ENCODE peak calls at places on chromosomes 13 and 19, in six cellular contexts. N is effector memory CD4-positive, alpha-beta T cell; U is prostate gland; Y is uterus; V is lower lobe of right lung; B is pancreas. D is an unnamed sample. For H3K4me1, the result is how much of the 10 kb centered on the place peaks cover.

GRCh38 chr13:21025539-21025938 is 35.8 kb downstream of the LATS2 start:
- DNase-seq in N (no peak), U (no peak), Y (no peak), V (no peak), B (no peak), D (no peak)

GRCh38 chr19:3752492-3752891 is 9.0 kb downstream of the APBA3 start:
- DNase-seq in N (no peak), U (no peak), Y (no peak), V (no peak), B (no peak), D (no peak)

GRCh38 chr19:37920591-37921450 is 13.8 kb downstream of the SIPA1L3 start:
- DNase-seq in N (no peak), U (no peak), Y (no peak), V (no peak), B (peak), D (no peak)

GRCh38 chr13:92886535-92887098 is 340.0 kb upstream of the GPC6 start:
- DNase-seq in N (no peak), U (no peak), Y (no peak), V (no peak), B (no peak), D (no peak)

GRCh38 chr19:55206664-55207500 is 2.4 kb downstream of the PTPRH start:
- DNase-seq in N (no peak), U (no peak), Y (peak), V (peak), B (peak), D (no peak)

GRCh38 chr13:28558126-28558525 is 63.2 kb upstream of the FLT1 start:
- DNase-seq in N (no peak), U (no peak), Y (no peak), V (no peak), B (no peak), D (no peak)

GRCh38 chr13:32264407-32264806 is 50.8 kb downstream of the ZAR1L start:
- DNase-seq in N (no peak), U (no peak), Y (peak), V (no peak), B (no peak), D (no peak)

GRCh38 chr19:8537099-8537498 is 23.1 kb upstream of the ZNF414 start:
- DNase-seq in N (no peak), U (no peak), Y (no peak), V (no peak), B (no peak), D (no peak)

GRCh38 chr19:35344511-35345031 is 3.1 kb upstream of the FFAR1 start:
- DNase-seq in N (no peak), U (no peak), Y (no peak), V (peak), B (no peak), D (no peak)

GRCh38 chr13:97537110-97537509 is 103.1 kb downstream of the RAP2A start:
- DNase-seq in N (no peak), U (no peak), Y (no peak), V (no peak), B (no peak), D (no peak)

GRCh38 chr13:43516401-43516826 is 270.4 kb downstream of the ENOX1 start:
- DNase-seq in N (no peak), U (peak), Y (peak), V (no peak), B (no peak), D (no peak)

GRCh38 chr19:33868821-33869412 is 72.2 kb downstream of the KCTD15 start:
- DNase-seq in N (no peak), U (peak), Y (peak), V (no peak), B (no peak), D (no peak)

GRCh38 chr19:54431255-54431838 is 16.1 kb downstream of the TTYH1 start:
- DNase-seq in N (no peak), U (peak), Y (no peak), V (peak), B (peak), D (no peak)

GRCh38 chr13:27556109-27556508 is 64.2 kb downstream of the LNX2 start:
- DNase-seq in N (no peak), U (no peak), Y (no peak), V (no peak), B (no peak), D (no peak)

GRCh38 chr13:47904891-47905290 is 96.2 kb downstream of the SUCLA2 start:
- DNase-seq in N (no peak), U (no peak), Y (no peak), V (no peak), B (no peak), D (no peak)

GRCh38 chr13:47408546-47409319 is 511.9 kb upstream of the HTR2A start:
- DNase-seq in N (no peak), U (no peak), Y (no peak), V (no peak), B (no peak), D (no peak)

GRCh38 chr19:33273065-33273736 is 29.1 kb downstream of the CEBPA start:
- DNase-seq in N (no peak), U (no peak), Y (no peak), V (no peak), B (no peak), D (no peak)

GRCh38 chr19:47755762-47756626 is 10.6 kb downstream of the NOP53 start:
- DNase-seq in N (no peak), U (no peak), Y (no peak), V (no peak), B (no peak), D (no peak)

GRCh38 chr19:1253514-1254080 is 5.2 kb downstream of the MIDN start:
- DNase-seq in N (no peak), U (peak), Y (no peak), V (no peak), B (no peak), D (no peak)

GRCh38 chr19:49113762-49114629 is at the start of gene LIN7B:
- DNase-seq in N (peak), U (peak), Y (peak), V (peak), B (peak), D (no peak)

GRCh38 chr13:37984357-37984756 is 114.8 kb upstream of the TRPC4 start:
- DNase-seq in N (no peak), U (no peak), Y (no peak), V (no peak), B (no peak), D (peak)

GRCh38 chr19:14545716-14546082 is 16.3 kb downstream of the TECR start:
- DNase-seq in N (no peak), U (no peak), Y (no peak), V (no peak), B (no peak), D (no peak)

GRCh38 chr13:77330009-77330471 is 3.1 kb upstream of the MYCBP2 start:
- DNase-seq in N (no peak), U (no peak), Y (no peak), V (no peak), B (no peak), D (no peak)

GRCh38 chr13:111395511-111396393 is 75.3 kb downstream of the TEX29 start:
- DNase-seq in N (no peak), U (no peak), Y (no peak), V (no peak), B (no peak), D (no peak)

GRCh38 chr13:29859971-29860370 is 9.6 kb upstream of the UBL3 start:
- DNase-seq in N (no peak), U (no peak), Y (no peak), V (no peak), B (no peak), D (no peak)

GRCh38 chr13:28326081-28326480 is 168.8 kb downstream of the FLT1 start:
- DNase-seq in N (no peak), U (no peak), Y (no peak), V (no peak), B (no peak), D (no peak)

GRCh38 chr19:39247701-39248664 is 673 bp downstream of the IFNL4 start:
- DNase-seq in N (no peak), U (no peak), Y (no peak), V (no peak), B (no peak), D (no peak)

GRCh38 chr13:59931621-59932020 is 232.1 kb downstream of the DIAPH3 start:
- DNase-seq in N (no peak), U (no peak), Y (no peak), V (no peak), B (no peak), D (no peak)

GRCh38 chr13:90483906-90484305 is 863.6 kb upstream of the MIR17HG start:
- DNase-seq in N (no peak), U (no peak), Y (no peak), V (no peak), B (no peak), D (no peak)

GRCh38 chr13:45015300-45015699 is 26.0 kb downstream of the GPALPP1 start:
- DNase-seq in N (no peak), U (no peak), Y (no peak), V (no peak), B (no peak), D (no peak)

GRCh38 chr13:45122941-45123340 is 2.6 kb downstream of the GTF2F2 start:
- DNase-seq in N (no peak), U (no peak), Y (no peak), V (no peak), B (no peak), D (no peak)

GRCh38 chr19:28531979-28532378 is 681.0 kb downstream of the UQCRFS1 start:
- DNase-seq in N (no peak), U (no peak), Y (no peak), V (no peak), B (no peak), D (no peak)

GRCh38 chr13:32228330-32229041 is 86.7 kb downstream of the ZAR1L start:
- DNase-seq in N (no peak), U (no peak), Y (no peak), V (no peak), B (no peak), D (no peak)

GRCh38 chr19:48090281-48090802 is 20.3 kb downstream of the PLA2G4C start:
- DNase-seq in N (no peak), U (peak), Y (no peak), V (no peak), B (no peak), D (no peak)

GRCh38 chr19:16628984-16629691 is 1.1 kb upstream of the MED26 start:
- DNase-seq in N (no peak), U (no peak), Y (peak), V (no peak), B (peak), D (no peak)

GRCh38 chr19:18718015-18718526 is 34.6 kb downstream of the CRTC1 start:
- DNase-seq in N (no peak), U (no peak), Y (no peak), V (no peak), B (no peak), D (no peak)

GRCh38 chr13:34467450-34468083 is 474.5 kb upstream of the NBEA start:
- DNase-seq in N (no peak), U (no peak), Y (no peak), V (no peak), B (no peak), D (no peak)

GRCh38 chr19:47545061-47545948 is 27.6 kb downstream of the ZNF541 start:
- DNase-seq in N (no peak), U (no peak), Y (no peak), V (no peak), B (no peak), D (no peak)

GRCh38 chr13:25862156-25862555 is 189.7 kb downstream of the SHISA2 start:
- DNase-seq in N (no peak), U (no peak), Y (no peak), V (no peak), B (no peak), D (no peak)

GRCh38 chr13:25860862-25861261 is 191.0 kb downstream of the SHISA2 start:
- DNase-seq in N (no peak), U (no peak), Y (no peak), V (no peak), B (no peak), D (no peak)

GRCh38 chr13:25857830-25858229 is 194.0 kb downstream of the SHISA2 start:
- DNase-seq in N (no peak), U (no peak), Y (no peak), V (no peak), B (no peak), D (no peak)

GRCh38 chr13:25859528-25859927 is 192.3 kb downstream of the SHISA2 start:
- DNase-seq in N (no peak), U (no peak), Y (no peak), V (no peak), B (no peak), D (no peak)

GRCh38 chr13:25860265-25860664 is 191.6 kb downstream of the SHISA2 start:
- DNase-seq in N (no peak), U (no peak), Y (no peak), V (no peak), B (no peak), D (no peak)
- H3K27ac ChIP-seq in N (no peak), U (no peak), Y (no peak), V (no peak), B (no peak), D (no peak)

GRCh38 chr13:73902296-73902695 is 231.9 kb downstream of the KLF12 start:
- DNase-seq in N (no peak), U (no peak), Y (no peak), V (no peak), B (no peak), D (no peak)

GRCh38 chr13:73898276-73898675 is 235.9 kb downstream of the KLF12 start:
- DNase-seq in N (no peak), U (no peak), Y (no peak), V (no peak), B (no peak), D (no peak)

GRCh38 chr13:73901324-73902068 is 232.7 kb downstream of the KLF12 start:
- DNase-seq in N (no peak), U (no peak), Y (no peak), V (no peak), B (no peak), D (no peak)

GRCh38 chr13:73900591-73900990 is 233.6 kb downstream of the KLF12 start:
- DNase-seq in N (no peak), U (no peak), Y (no peak), V (no peak), B (no peak), D (no peak)

GRCh38 chr13:73898899-73899298 is 235.3 kb downstream of the KLF12 start:
- DNase-seq in N (no peak), U (no peak), Y (no peak), V (no peak), B (no peak), D (no peak)
- H3K4me1 ChIP-seq in N (under half), U (under half), Y (under half), V (under half), B (under half), D (under half)

DNA sequence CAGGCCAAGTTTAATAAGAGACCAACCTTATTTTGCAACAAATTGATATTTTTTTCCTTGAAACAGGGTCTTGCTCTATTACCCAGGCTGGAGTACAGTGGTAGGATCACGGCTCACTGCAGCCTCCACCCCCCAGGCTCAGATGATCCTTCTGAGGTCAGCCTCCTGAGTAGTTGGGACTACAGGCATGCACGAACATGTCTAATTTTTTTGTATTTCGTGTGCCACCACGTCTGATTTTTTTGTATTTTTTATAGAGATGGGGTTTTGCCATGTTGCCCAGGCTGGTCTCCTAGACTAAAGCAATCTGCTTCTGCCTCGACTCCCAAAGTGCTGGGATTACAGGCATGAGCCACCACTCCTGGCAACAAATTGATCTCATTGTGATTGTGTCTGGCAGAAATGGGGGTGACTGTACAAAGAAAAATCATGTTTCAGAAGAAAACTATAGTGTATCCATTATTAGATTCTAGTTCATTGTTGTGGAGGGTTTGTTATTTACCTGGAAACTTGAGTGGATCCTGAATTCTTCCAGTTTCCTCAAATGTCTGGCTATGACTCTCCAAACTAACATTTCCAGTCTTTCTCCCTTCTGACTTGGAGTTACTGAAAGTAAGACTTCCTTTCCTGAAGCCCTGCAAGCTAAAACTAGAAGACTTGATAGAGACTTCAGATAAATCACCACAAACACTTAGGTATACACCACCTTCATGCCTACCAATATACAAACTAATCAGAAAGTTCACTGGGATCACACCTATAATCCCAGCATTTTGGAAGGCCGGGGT is 17.3 kb upstream of the AKT2 start:
- DNase-seq in N (no peak), U (peak), Y (no peak), V (no peak), B (no peak), D (no peak)
- H3K27ac ChIP-seq in N (no peak), U (peak), Y (no peak), V (no peak), B (no peak), D (no peak)

GRCh38 chr13:33279898-33280549 is 5.5 kb downstream of the STARD13 start:
- DNase-seq in N (no peak), U (peak), Y (no peak), V (no peak), B (no peak), D (no peak)
- H3K4me1 ChIP-seq in N (under half), U (under half), Y (under half), V (half or more), B (under half), D (under half)

DNA sequence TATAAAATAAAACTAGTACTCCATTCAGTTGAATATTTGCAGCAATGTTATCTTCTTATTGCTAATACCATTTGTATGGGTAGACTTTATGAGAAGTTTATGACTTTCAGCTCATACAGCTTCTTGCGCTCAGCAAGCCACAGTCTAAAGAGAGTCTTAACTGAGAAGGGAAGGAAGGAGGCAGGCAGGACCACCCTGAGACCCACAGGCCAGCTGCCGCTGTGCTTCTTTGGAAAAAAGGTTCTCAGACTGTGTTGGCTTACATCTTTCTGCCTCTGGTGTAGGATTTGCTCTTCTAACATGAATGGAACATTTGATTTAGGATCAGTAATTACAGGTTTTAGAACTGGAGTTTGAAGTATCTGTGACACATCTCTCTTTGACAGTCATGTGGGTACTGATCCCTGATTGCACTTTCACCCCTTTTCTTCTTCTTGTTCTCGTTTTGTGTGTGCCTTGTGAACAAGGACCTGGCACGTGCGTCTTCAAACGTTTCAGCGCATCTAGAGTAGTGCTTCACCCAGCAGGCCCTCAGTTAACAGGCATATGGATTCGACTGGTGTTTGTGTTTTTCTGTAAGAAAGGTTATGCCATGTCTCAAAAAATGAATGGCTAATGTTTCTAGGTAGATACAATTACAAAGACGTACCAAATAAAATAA is 7.1 kb upstream of the GPR18 start:
- DNase-seq in N (no peak), U (no peak), Y (no peak), V (no peak), B (no peak), D (no peak)
- H3K27ac ChIP-seq in N (no peak), U (no peak), Y (no peak), V (no peak), B (no peak), D (no peak)

DNA sequence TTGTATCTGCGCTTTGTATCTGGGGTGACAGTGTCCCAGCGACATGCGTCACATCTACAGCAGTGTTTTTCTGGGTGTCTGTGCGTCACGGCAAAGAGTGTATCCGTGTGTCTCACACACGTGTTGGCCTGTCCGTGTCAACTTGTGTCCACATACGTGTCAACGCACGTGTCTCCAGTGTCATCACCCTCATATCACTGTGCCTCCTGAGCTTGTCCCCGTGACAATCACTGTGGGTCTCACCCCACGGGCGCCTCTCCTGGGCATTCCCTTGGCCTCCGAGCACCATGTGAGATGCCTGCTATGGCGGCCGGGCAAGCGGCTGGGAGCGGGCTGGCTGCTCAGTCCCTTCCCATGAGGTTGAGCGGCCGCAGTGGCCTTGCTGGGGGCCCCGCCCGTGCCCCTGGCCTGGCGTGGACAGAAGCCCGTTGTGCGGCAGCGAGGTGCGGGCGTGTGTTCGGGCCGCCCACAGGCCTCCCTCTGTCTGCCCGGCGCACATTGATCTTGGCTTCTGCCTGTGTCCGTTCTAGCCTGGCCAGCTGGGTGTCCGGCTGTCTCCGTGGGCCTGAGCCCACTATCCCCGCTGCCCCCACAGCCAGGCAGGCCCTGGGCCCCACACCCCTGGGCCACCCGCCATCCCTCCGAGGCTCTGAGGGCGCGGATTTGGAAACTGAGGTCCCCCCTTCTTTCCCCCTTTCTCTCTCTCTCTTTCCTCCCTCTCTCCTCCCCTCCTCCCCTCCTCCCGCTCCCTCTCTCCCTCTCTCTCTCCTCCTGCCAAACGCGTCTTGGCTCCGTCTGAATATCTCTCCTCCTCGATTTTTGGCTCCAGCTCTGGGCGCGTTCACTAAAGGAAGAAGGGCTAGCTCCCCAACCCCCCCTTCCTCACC is 6.5 kb downstream of the NFIX start:
- DNase-seq in N (no peak), U (peak), Y (peak), V (no peak), B (no peak), D (no peak)
- H3K4me1 ChIP-seq in N (under half), U (half or more), Y (under half), V (half or more), B (under half), D (under half)